ENCODE peak calls at places on chromosomes 5 and 9, in four cellular contexts. S is HFF-Myc; T is upper lobe of right lung; F is naive thymus-derived CD4-positive, alpha-beta T cell. J is an unnamed sample.

GRCh38 chr5:35884789-35885172 is 28.1 kb downstream of the IL7R start:
- DNase-seq in S (no peak), T (no peak), F (no peak), J (no peak)

GRCh38 chr5:15823413-15823812 is 323.4 kb downstream of the FBXL7 start:
- DNase-seq in F (no peak), T (no peak), S (no peak), J (no peak)

GRCh38 chr5:112479418-112479817 is 60.3 kb upstream of the EPB41L4A start:
- DNase-seq in F (no peak), T (no peak), S (peak; percentile 2), J (no peak)

GRCh38 chr5:31811210-31811609 is 172.3 kb downstream of the PDZD2 start:
- DNase-seq in F (no peak), S (no peak), T (no peak), J (peak; percentile 47)

GRCh38 chr9:94593459-94594345 is at the start of gene FBP2:
- DNase-seq in T (peak; percentile 57), S (no peak), F (no peak), J (no peak)

GRCh38 chr9:75448281-75448680 is 360.0 kb downstream of the OSTF1 start:
- DNase-seq in S (no peak), T (no peak), F (no peak), J (no peak)

GRCh38 chr5:177382423-177383029 is 1.7 kb upstream of the SLC34A1 start:
- DNase-seq in T (no peak), S (no peak), F (peak; percentile 62), J (no peak)

GRCh38 chr5:115389799-115390382 is 93.4 kb upstream of the CCDC112 start:
- DNase-seq in S (no peak), F (no peak), T (peak; percentile 72), J (no peak)

GRCh38 chr9:129746092-129746760 is 6.6 kb downstream of the PTGES start:
- DNase-seq in S (no peak), T (no peak), F (no peak), J (no peak)

GRCh38 chr5:153504726-153505125 is 14.3 kb downstream of the GRIA1 start:
- DNase-seq in S (no peak), T (no peak), F (no peak), J (no peak)

GRCh38 chr5:118592678-118593328 is 395.5 kb downstream of the DTWD2 start:
- DNase-seq in F (no peak), T (no peak), S (no peak), J (no peak)

GRCh38 chr9:17116400-17116837 is 18.4 kb upstream of the CNTLN start:
- DNase-seq in F (no peak), S (peak; percentile 29), T (no peak), J (no peak)

GRCh38 chr9:97907051-97907450 is 15.2 kb downstream of the TRMO start:
- DNase-seq in T (peak; percentile 71), F (no peak), S (no peak), J (no peak)

GRCh38 chr5:73974871-73975351 is 348.9 kb downstream of the ARHGEF28 start:
- DNase-seq in F (no peak), S (no peak), T (no peak), J (no peak)

GRCh38 chr9:129102791-129103594 is 7.6 kb downstream of the CRAT start:
- DNase-seq in S (no peak), T (no peak), F (no peak), J (no peak)

GRCh38 chr5:31492824-31493223 is 39.1 kb downstream of the DROSHA start:
- DNase-seq in S (no peak), T (no peak), F (no peak), J (no peak)

GRCh38 chr5:52356311-52356918 is 431.3 kb upstream of the ITGA1 start:
- DNase-seq in S (no peak), T (no peak), F (no peak), J (no peak)

GRCh38 chr5:1788200-1788599 is 11.4 kb downstream of the MRPL36 start:
- DNase-seq in S (no peak), T (peak; percentile 39), F (no peak), J (no peak)

GRCh38 chr5:1789838-1790462 is 9.7 kb downstream of the MRPL36 start:
- DNase-seq in F (no peak), S (no peak), T (no peak), J (no peak)

GRCh38 chr5:1787472-1788047 is 12.1 kb downstream of the MRPL36 start:
- DNase-seq in T (peak; percentile 52), F (no peak), S (no peak), J (no peak)

GRCh38 chr5:1786621-1787471 is 12.8 kb downstream of the MRPL36 start:
- DNase-seq in F (no peak), T (peak; percentile 52), S (no peak), J (no peak)

GRCh38 chr5:1788828-1789227 is 10.8 kb downstream of the MRPL36 start:
- DNase-seq in S (no peak), F (no peak), T (no peak), J (no peak)
- H3K4me3 ChIP-seq in S (no peak overlapping the region), F (no peak overlapping the region), T (no peak overlapping the region), J (no peak overlapping the region)

GRCh38 chr9:135484460-135485277 is 5.1 kb downstream of the PPP1R26 start:
- DNase-seq in S (no peak), F (no peak), T (no peak), J (no peak)

GRCh38 chr9:135487281-135488012 is 7.9 kb downstream of the PPP1R26 start:
- DNase-seq in T (no peak), S (no peak), F (no peak), J (no peak)

GRCh38 chr9:135485832-135486231 is 6.2 kb downstream of the PPP1R26 start:
- DNase-seq in F (no peak), S (no peak), T (no peak), J (no peak)

GRCh38 chr9:135486267-135487065 is 6.9 kb downstream of the PPP1R26 start:
- DNase-seq in T (no peak), S (no peak), F (no peak), J (no peak)

DNA sequence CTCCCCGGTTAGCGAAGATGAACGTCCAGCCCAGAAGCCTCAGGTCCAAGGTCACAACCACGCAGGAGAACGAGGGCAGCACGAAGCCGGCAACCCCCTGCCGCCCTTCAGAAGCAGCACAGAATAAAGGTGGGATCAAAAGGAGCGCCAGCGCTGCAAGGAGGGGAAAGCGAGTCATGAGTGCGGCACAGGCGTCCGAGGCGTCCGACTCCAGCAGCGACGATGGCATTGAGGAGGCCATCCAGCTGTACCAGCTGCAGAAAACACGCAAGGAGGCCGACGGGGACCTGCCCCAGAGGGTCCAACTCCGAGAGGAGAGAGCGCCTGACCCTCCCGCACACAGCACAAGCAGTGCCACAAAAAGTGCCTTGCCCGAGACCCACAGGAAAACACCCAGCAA is 5.8 kb downstream of the PPP1R26 start:
- DNase-seq in F (no peak), T (no peak), S (no peak), J (no peak)
- H3K4me3 ChIP-seq in F (no peak overlapping the region), T (no peak overlapping the region), S (no peak overlapping the region), J (no peak overlapping the region)

GRCh38 chr5:7213525-7213924 is 182.4 kb upstream of the ADCY2 start:
- DNase-seq in T (no peak), S (no peak), F (no peak), J (no peak)
- H3K4me3 ChIP-seq in T (no peak overlapping the region), S (no peak overlapping the region), F (no peak overlapping the region), J (no peak overlapping the region)

GRCh38 chr9:6677803-6678202 is 32.3 kb upstream of the GLDC start:
- DNase-seq in F (no peak), S (no peak), T (no peak), J (no peak)
- H3K4me3 ChIP-seq in F (no peak overlapping the region), S (no peak overlapping the region), T (no peak overlapping the region), J (no peak overlapping the region)

DNA sequence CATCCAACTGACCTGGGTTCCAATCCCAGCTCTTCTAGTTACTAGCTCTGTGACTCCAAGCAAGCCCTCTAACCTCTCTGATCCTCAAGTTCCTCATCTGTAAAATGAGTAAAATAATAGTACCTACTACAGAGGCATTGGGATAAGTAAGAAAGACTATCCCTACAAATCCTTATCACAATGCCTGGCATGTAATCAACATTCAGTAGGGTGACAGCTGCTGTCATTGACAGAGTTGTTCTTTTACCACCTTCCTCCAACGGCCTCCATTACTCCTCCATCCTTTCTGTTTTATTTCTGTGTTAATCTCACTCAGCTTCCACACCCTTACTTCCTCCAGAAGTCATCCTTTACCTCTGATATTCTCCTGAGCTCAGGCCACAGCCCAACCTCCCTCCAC is 40.4 kb downstream of the FGF1 start:
- DNase-seq in T (no peak), S (no peak), F (no peak), J (no peak)
- H3K4me3 ChIP-seq in T (no peak overlapping the region), S (peak overlapping the region; percentile 4), F (no peak overlapping the region), J (no peak overlapping the region)

J was measured in epithelial cell of proximal tubule.